ENCODE peak calls at places on chromosome 22, in six cellular contexts. T is kidney epithelial cell, H is NB4, Y is AG10803, R is testis, D is adrenal gland. J is an unnamed sample.

GRCh38 chr22:49400136-49400865 is 427.4 kb downstream of the BRD1 start:
- DNase-seq in D (no peak), H (no peak), R (no peak), T (no peak), Y (no peak), J (no peak)

GRCh38 chr22:39253427-39254070 is 8.8 kb upstream of the PDGFB start:
- DNase-seq in Y (peak; percentile 67), H (peak; percentile 36), T (peak; percentile 82), D (peak; percentile 82), R (peak; percentile 44), J (peak; percentile 80)

GRCh38 chr22:37222440-37222971 is 10.2 kb upstream of the SSTR3 start:
- DNase-seq in R (no peak), D (no peak), Y (no peak), T (no peak), H (peak; percentile 47), J (no peak)

GRCh38 chr22:27195104-27195503 is 537.7 kb downstream of the MIAT start:
- DNase-seq in D (no peak), H (no peak), Y (no peak), T (no peak), R (peak; percentile 64), J (peak; percentile 70)

GRCh38 chr22:18077087-18077638 is 627 bp upstream of the PEX26 start:
- DNase-seq in T (no peak), R (no peak), D (no peak), H (no peak), Y (no peak), J (no peak)

GRCh38 chr22:45587638-45588481 is 83.8 kb upstream of the ATXN10 start:
- DNase-seq in R (no peak), Y (peak; percentile 48), T (no peak), H (no peak), D (no peak), J (peak; percentile 39)

GRCh38 chr22:44391026-44391425 is 78.3 kb upstream of the SHISAL1 start:
- DNase-seq in T (no peak), Y (no peak), H (no peak), R (no peak), D (no peak), J (no peak)

GRCh38 chr22:39209756-39210155 is 35.0 kb downstream of the PDGFB start:
- DNase-seq in T (no peak), D (no peak), Y (no peak), H (no peak), R (no peak), J (no peak)

GRCh38 chr22:42670921-42671709 is 21.9 kb upstream of the CYB5R3 start:
- DNase-seq in Y (no peak), H (no peak), R (no peak), D (peak; percentile 25), T (no peak), J (no peak)

GRCh38 chr22:28600546-28601143 is 79.0 kb downstream of the TTC28 start:
- DNase-seq in H (peak; percentile 70), Y (peak; percentile 67), D (peak; percentile 11), R (no peak), T (peak; percentile 16), J (peak; percentile 84)

GRCh38 chr22:24513706-24514240 is 18.6 kb downstream of the UPB1 start:
- DNase-seq in H (no peak), Y (no peak), T (no peak), R (no peak), D (no peak), J (no peak)

GRCh38 chr22:50600541-50600940 is at the start of gene MAPK8IP2:
- DNase-seq in Y (no peak), H (no peak), T (no peak), D (peak; percentile 50), R (peak; percentile 38), J (no peak)

GRCh38 chr22:17077255-17077654 is 7.5 kb upstream of the IL17RA start:
- DNase-seq in D (no peak), T (no peak), R (no peak), H (no peak), Y (peak; percentile 91), J (peak; percentile 55)

GRCh38 chr22:50184004-50184461 is 1.7 kb upstream of the TRABD start:
- DNase-seq in H (no peak), T (no peak), R (peak; percentile 77), D (peak; percentile 84), Y (peak; percentile 65), J (peak; percentile 61)

GRCh38 chr22:37496651-37497599 is 10.7 kb upstream of the MFNG start:
- DNase-seq in D (no peak), H (no peak), R (no peak), Y (peak; percentile 90), T (peak; percentile 92), J (peak; percentile 86)

GRCh38 chr22:38218661-38219331 is 17.0 kb downstream of the MAFF start:
- DNase-seq in T (peak; percentile 87), R (peak; percentile 82), D (peak; percentile 92), H (no peak), Y (peak; percentile 93), J (peak; percentile 94)

GRCh38 chr22:38751422-38752346 is 4.1 kb downstream of the SUN2 start:
- DNase-seq in R (no peak), H (peak; percentile 91), D (peak; percentile 41), Y (no peak), T (no peak), J (no peak)

GRCh38 chr22:32528316-32528715 is 53.7 kb downstream of the FBXO7 start:
- DNase-seq in D (no peak), R (no peak), T (no peak), H (no peak), Y (no peak), J (no peak)

GRCh38 chr22:32531228-32531627 is 56.6 kb downstream of the FBXO7 start:
- DNase-seq in Y (peak; percentile 73), T (no peak), R (no peak), D (peak; percentile 10), H (no peak), J (no peak)

GRCh38 chr22:32531955-32532818 is 57.6 kb downstream of the FBXO7 start:
- DNase-seq in R (no peak), D (peak; percentile 57), T (peak; percentile 28), H (peak; percentile 52), Y (peak; percentile 97), J (peak; percentile 87)

GRCh38 chr22:32527756-32528155 is 53.1 kb downstream of the FBXO7 start:
- DNase-seq in D (no peak), H (no peak), R (no peak), Y (no peak), T (no peak), J (no peak)

GRCh38 chr22:32528984-32529982 is 54.7 kb downstream of the FBXO7 start:
- DNase-seq in T (peak; percentile 16), Y (peak; percentile 87), H (peak; percentile 82), R (peak; percentile 94), D (peak; percentile 91), J (peak; percentile 89)
- H3K4me3 ChIP-seq in T (no peak overlapping the region), Y (no peak overlapping the region), H (no peak overlapping the region), R (no peak overlapping the region), D (no peak overlapping the region), J (no peak overlapping the region)

GRCh38 chr22:47014946-47015345 is 252.5 kb downstream of the TBC1D22A start:
- DNase-seq in D (no peak), Y (no peak), R (no peak), T (no peak), H (no peak), J (no peak)

GRCh38 chr22:47011131-47011854 is 248.8 kb downstream of the TBC1D22A start:
- DNase-seq in T (no peak), Y (peak; percentile 33), H (no peak), D (no peak), R (no peak), J (no peak)

GRCh38 chr22:47014636-47014930 is 252.1 kb downstream of the TBC1D22A start:
- DNase-seq in Y (no peak), H (no peak), T (no peak), D (no peak), R (no peak), J (no peak)

GRCh38 chr22:47013861-47014635 is 251.6 kb downstream of the TBC1D22A start:
- DNase-seq in H (no peak), Y (no peak), T (no peak), D (no peak), R (no peak), J (no peak)

DNA sequence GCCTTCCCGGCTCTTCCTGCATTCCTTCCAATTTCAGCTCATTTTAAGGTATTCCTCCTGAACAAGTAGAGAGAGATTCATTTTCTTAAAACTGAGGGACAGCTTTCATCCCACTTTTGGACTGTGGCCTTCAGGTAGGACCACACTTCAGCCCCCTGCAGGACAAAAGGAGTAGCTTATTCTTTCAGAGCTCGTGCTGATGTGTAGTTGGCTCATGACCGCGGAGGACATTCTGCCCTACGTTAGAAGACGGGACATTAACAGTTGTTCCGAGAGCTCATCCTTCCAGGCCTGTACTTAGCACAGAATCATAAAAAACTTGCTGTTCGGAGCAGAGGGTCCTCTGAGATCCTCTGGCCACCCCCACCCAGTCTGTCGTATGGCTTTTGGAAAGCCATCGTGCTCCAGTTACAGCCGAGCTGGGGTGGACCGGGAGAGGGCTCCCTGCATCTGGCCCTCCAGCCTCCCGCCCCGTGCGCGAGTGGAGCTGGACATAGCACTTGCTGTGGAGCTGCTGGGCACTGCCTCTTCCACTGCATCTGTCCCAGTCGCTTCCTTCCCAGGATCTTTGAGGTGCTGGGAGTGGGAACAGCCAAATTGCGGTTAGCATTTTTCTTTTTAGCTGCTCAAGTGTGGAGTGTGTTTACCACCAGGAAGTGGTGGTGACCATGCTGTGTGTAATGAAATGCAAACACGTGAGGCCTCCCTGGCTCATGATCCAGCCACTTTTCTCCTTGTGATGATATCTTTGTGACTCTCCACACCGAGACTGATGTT is 250.3 kb downstream of the TBC1D22A start:
- DNase-seq in T (peak; percentile 26), R (no peak), D (no peak), Y (peak; percentile 53), H (no peak), J (no peak)
- TF ChIP-seq CTCF in T (peak; percentile 17), R (no peak), D (no peak), Y (no peak), H (no peak), J (no peak)

GRCh38 chr22:19402642-19403191 is 28.8 kb downstream of the HIRA start:
- DNase-seq in Y (no peak), H (no peak), T (no peak), D (no peak), R (no peak), J (no peak)

GRCh38 chr22:19405652-19406051 is 25.9 kb downstream of the HIRA start:
- DNase-seq in Y (no peak), T (no peak), H (no peak), D (no peak), R (no peak), J (no peak)

GRCh38 chr22:19405133-19405532 is 26.4 kb downstream of the HIRA start:
- DNase-seq in Y (no peak), T (no peak), D (no peak), H (no peak), R (no peak), J (no peak)

GRCh38 chr22:19406281-19406811 is 25.2 kb downstream of the HIRA start:
- DNase-seq in Y (no peak), H (no peak), R (no peak), T (no peak), D (no peak), J (no peak)

GRCh38 chr22:19404676-19405075 is 26.9 kb downstream of the HIRA start:
- DNase-seq in D (no peak), R (no peak), T (no peak), H (no peak), Y (no peak), J (no peak)
- H3K4me3 ChIP-seq in D (no peak overlapping the region), R (no peak overlapping the region), T (no peak overlapping the region), H (no peak overlapping the region), Y (no peak overlapping the region), J (no peak overlapping the region)

DNA sequence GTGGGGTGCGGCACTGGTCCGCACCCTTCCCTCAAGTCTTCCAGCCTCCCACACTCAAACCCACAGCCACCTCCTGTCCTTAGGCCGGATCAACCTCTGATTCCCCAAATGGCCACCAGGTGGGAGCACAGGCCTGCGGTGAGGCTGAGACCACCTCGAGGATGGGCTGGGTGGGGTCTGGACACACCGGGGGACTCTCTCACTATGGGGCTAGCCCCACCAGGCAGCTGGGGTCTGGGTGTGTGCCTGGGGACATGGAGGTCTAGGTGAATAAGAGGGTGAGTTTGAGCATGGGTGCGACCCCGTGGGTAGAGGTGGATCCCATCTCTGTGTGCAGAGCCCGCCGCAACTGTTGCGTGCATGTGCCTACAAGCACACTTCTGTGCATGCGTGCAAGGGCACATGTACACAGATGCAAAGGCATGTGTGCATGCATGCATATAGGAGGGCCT is 32.6 kb downstream of the MYO18B start:
- DNase-seq in R (no peak), Y (no peak), T (no peak), D (no peak), H (no peak), J (no peak)
- TF ChIP-seq CTCF in R (peak; percentile 54), Y (peak; percentile 44), T (peak; percentile 53), D (no peak), H (peak; percentile 46), J (peak; percentile 53)

J was measured in fibroblast of the aortic adventitia.